ENCODE peak calls at places on chromosome 6, in seven cellular contexts. One of them, this sample, is unnamed.

GRCh38 chr6:161545741-161546140 is 271.9 kb upstream of the AGPAT4 start:
- DNase-seq in fibroblast of lung: no peak
- DNase-seq in IMR-90: no peak
- DNase-seq in neural progenitor cell: no peak
- DNase-seq in cardiac muscle cell: no peak
- DNase-seq in spleen: no peak
- DNase-seq in heart left ventricle: no peak
- DNase-seq in this sample: no peak

GRCh38 chr6:148926478-148926877 is 179.6 kb downstream of the UST start:
- DNase-seq in heart left ventricle: no peak
- DNase-seq in cardiac muscle cell: no peak
- DNase-seq in fibroblast of lung: no peak
- DNase-seq in neural progenitor cell: no peak
- DNase-seq in IMR-90: no peak
- DNase-seq in spleen: no peak
- DNase-seq in this sample: no peak

GRCh38 chr6:21824431-21825180 is 231.1 kb downstream of the SOX4 start:
- DNase-seq in heart left ventricle: no peak
- DNase-seq in neural progenitor cell: no peak
- DNase-seq in IMR-90: peak; percentile 50
- DNase-seq in cardiac muscle cell: no peak
- DNase-seq in spleen: no peak
- DNase-seq in fibroblast of lung: peak; percentile 60
- DNase-seq in this sample: no peak

GRCh38 chr6:45608252-45608911 is 230.6 kb upstream of the SUPT3H start:
- DNase-seq in heart left ventricle: no peak
- DNase-seq in fibroblast of lung: no peak
- DNase-seq in IMR-90: peak; percentile 15
- DNase-seq in spleen: no peak
- DNase-seq in neural progenitor cell: no peak
- DNase-seq in cardiac muscle cell: no peak
- DNase-seq in this sample: no peak

GRCh38 chr6:40743226-40743625 is 156.1 kb upstream of the LRFN2 start:
- DNase-seq in heart left ventricle: no peak
- DNase-seq in neural progenitor cell: peak; percentile 47
- DNase-seq in cardiac muscle cell: no peak
- DNase-seq in fibroblast of lung: no peak
- DNase-seq in spleen: no peak
- DNase-seq in IMR-90: no peak
- DNase-seq in this sample: no peak

GRCh38 chr6:52261229-52261628 is 16.9 kb upstream of the IL17F start:
- DNase-seq in spleen: no peak
- DNase-seq in cardiac muscle cell: no peak
- DNase-seq in neural progenitor cell: no peak
- DNase-seq in fibroblast of lung: peak; percentile 51
- DNase-seq in IMR-90: peak; percentile 87
- DNase-seq in heart left ventricle: no peak
- DNase-seq in this sample: no peak

GRCh38 chr6:45626087-45626891 is 248.6 kb upstream of the SUPT3H start:
- DNase-seq in IMR-90: peak; percentile 84
- DNase-seq in cardiac muscle cell: no peak
- DNase-seq in fibroblast of lung: peak; percentile 78
- DNase-seq in neural progenitor cell: peak; percentile 16
- DNase-seq in spleen: no peak
- DNase-seq in heart left ventricle: no peak
- DNase-seq in this sample: no peak

GRCh38 chr6:131727467-131727866 is 16.6 kb upstream of the CTAGE9 start:
- DNase-seq in spleen: no peak
- DNase-seq in cardiac muscle cell: no peak
- DNase-seq in fibroblast of lung: no peak
- DNase-seq in heart left ventricle: no peak
- DNase-seq in IMR-90: no peak
- DNase-seq in neural progenitor cell: no peak
- DNase-seq in this sample: no peak

GRCh38 chr6:149941583-149942460 is at the start of gene ULBP2:
- DNase-seq in neural progenitor cell: peak; percentile 83
- DNase-seq in spleen: peak; percentile 91
- DNase-seq in cardiac muscle cell: peak; percentile 68
- DNase-seq in IMR-90: peak; percentile 95
- DNase-seq in heart left ventricle: peak; percentile 87
- DNase-seq in fibroblast of lung: peak; percentile 91
- DNase-seq in this sample: peak; percentile 86

DNA sequence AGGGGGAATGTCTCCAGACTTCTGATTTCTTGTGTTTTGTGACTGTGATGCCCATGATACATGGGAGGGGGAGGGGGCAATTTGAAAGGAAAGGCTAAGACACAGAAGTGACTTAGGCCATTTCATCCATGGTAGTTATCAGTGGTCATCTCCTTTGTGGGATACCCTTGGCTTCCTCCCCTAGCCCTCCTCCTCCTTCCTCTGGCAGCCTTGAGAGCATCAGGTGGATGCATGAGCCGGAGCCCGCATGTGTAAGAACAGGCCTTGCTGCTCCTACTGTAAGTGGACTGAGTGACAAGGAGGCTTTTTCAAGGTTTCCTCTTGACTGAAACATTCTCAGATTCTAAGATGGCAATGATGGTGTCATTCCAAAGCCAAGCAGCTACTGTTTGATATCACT is 872 bp downstream of the CD83 start:
- DNase-seq in fibroblast of lung: no peak
- DNase-seq in cardiac muscle cell: no peak
- DNase-seq in heart left ventricle: no peak
- DNase-seq in neural progenitor cell: no peak
- DNase-seq in spleen: no peak
- DNase-seq in IMR-90: no peak
- DNase-seq in this sample: no peak
- H3K4me3 ChIP-seq in fibroblast of lung: no peak overlapping the region
- H3K4me3 ChIP-seq in cardiac muscle cell: no peak overlapping the region
- H3K4me3 ChIP-seq in heart left ventricle: peak overlapping the region; percentile 74
- H3K4me3 ChIP-seq in neural progenitor cell: no peak overlapping the region
- H3K4me3 ChIP-seq in spleen: peak overlapping the region; percentile 63
- H3K4me3 ChIP-seq in IMR-90: no peak overlapping the region
- H3K4me3 ChIP-seq in this sample: no peak overlapping the region

DNA sequence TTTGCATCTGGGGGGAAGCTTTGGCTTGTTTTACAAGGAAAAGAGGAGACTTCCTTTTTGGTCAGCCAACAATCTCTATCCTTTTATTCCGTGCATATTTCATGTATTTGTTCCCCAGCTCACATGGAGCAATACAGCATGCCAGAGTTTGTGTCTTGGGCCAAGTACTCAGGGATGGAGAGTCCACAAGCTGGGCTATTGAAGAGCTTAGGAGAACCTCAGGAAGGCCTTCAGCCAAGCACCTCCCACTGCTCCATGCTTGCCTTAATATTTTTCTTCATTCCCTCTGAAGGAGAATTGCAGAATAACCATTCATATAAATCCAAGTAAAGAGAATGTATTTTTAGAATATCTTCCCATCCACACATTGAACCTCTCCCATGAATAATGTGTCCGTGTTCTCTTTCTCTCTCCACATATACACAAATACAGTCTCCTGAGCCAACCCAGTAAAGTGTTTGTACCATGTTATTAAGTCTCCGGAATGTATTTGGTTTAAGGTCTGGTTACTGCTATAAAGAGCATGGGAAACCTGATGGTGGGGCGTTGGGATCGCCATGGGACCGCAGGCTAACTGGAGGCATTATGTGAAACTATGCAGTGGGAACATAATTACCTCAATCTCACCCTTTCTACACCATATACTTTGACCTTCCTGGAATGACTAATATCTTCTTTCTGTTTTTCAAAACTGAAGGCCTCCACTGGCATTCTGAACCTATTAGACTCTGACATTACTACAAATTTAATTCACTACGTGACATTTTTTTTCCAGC is 3.0 kb downstream of the LAMA4 start:
- DNase-seq in fibroblast of lung: peak; percentile 90
- DNase-seq in neural progenitor cell: no peak
- DNase-seq in cardiac muscle cell: no peak
- DNase-seq in IMR-90: peak; percentile 79
- DNase-seq in spleen: no peak
- DNase-seq in heart left ventricle: peak; percentile 64
- DNase-seq in this sample: peak; percentile 92
- H3K27me3 ChIP-seq in fibroblast of lung: no peaks in the 10 kb centered on the region
- H3K27me3 ChIP-seq in neural progenitor cell: peaks cover 39% of the 10 kb centered on the region
- H3K27me3 ChIP-seq in cardiac muscle cell: no peaks in the 10 kb centered on the region
- H3K27me3 ChIP-seq in IMR-90: no peaks in the 10 kb centered on the region
- H3K27me3 ChIP-seq in spleen: peaks cover 85% of the 10 kb centered on the region
- H3K27me3 ChIP-seq in heart left ventricle: no peaks in the 10 kb centered on the region
- H3K27me3 ChIP-seq in this sample: no peaks in the 10 kb centered on the region

GRCh38 chr6:106974999-106975698 is 620 bp upstream of the CD24 start:
- DNase-seq in heart left ventricle: peak; percentile 31
- DNase-seq in spleen: peak; percentile 92
- DNase-seq in cardiac muscle cell: peak; percentile 78
- DNase-seq in IMR-90: no peak
- DNase-seq in fibroblast of lung: no peak
- DNase-seq in neural progenitor cell: peak; percentile 83
- DNase-seq in this sample: no peak
- H3K4me1 ChIP-seq in heart left ventricle: peaks cover 19% of the 10 kb centered on the region
- H3K4me1 ChIP-seq in spleen: peaks cover 39% of the 10 kb centered on the region
- H3K4me1 ChIP-seq in cardiac muscle cell: peaks cover 6% of the 10 kb centered on the region
- H3K4me1 ChIP-seq in IMR-90: no peaks in the 10 kb centered on the region
- H3K4me1 ChIP-seq in fibroblast of lung: no peaks in the 10 kb centered on the region
- H3K4me1 ChIP-seq in neural progenitor cell: peaks cover 16% of the 10 kb centered on the region
- H3K4me1 ChIP-seq in this sample: no peaks in the 10 kb centered on the region

GRCh38 chr6:139133272-139133671 is 1.6 kb upstream of the HECA start:
- DNase-seq in heart left ventricle: no peak
- DNase-seq in spleen: peak; percentile 80
- DNase-seq in IMR-90: no peak
- DNase-seq in fibroblast of lung: no peak
- DNase-seq in cardiac muscle cell: no peak
- DNase-seq in neural progenitor cell: no peak
- DNase-seq in this sample: no peak

GRCh38 chr6:139135578-139136545 is 982 bp downstream of the HECA start:
- DNase-seq in fibroblast of lung: peak; percentile 42
- DNase-seq in IMR-90: peak; percentile 11
- DNase-seq in neural progenitor cell: peak; percentile 55
- DNase-seq in cardiac muscle cell: peak; percentile 34
- DNase-seq in heart left ventricle: peak; percentile 79
- DNase-seq in spleen: peak; percentile 97
- DNase-seq in this sample: peak; percentile 77

GRCh38 chr6:139131736-139132285 is 3.1 kb upstream of the HECA start:
- DNase-seq in IMR-90: no peak
- DNase-seq in cardiac muscle cell: no peak
- DNase-seq in spleen: no peak
- DNase-seq in neural progenitor cell: no peak
- DNase-seq in heart left ventricle: no peak
- DNase-seq in fibroblast of lung: no peak
- DNase-seq in this sample: no peak

GRCh38 chr6:139134817-139135577 is at the start of gene HECA:
- DNase-seq in IMR-90: peak; percentile 94
- DNase-seq in fibroblast of lung: peak; percentile 97
- DNase-seq in cardiac muscle cell: peak; percentile 95
- DNase-seq in neural progenitor cell: peak; percentile 96
- DNase-seq in spleen: peak; percentile 99
- DNase-seq in heart left ventricle: peak; percentile 100
- DNase-seq in this sample: peak; percentile 99

DNA sequence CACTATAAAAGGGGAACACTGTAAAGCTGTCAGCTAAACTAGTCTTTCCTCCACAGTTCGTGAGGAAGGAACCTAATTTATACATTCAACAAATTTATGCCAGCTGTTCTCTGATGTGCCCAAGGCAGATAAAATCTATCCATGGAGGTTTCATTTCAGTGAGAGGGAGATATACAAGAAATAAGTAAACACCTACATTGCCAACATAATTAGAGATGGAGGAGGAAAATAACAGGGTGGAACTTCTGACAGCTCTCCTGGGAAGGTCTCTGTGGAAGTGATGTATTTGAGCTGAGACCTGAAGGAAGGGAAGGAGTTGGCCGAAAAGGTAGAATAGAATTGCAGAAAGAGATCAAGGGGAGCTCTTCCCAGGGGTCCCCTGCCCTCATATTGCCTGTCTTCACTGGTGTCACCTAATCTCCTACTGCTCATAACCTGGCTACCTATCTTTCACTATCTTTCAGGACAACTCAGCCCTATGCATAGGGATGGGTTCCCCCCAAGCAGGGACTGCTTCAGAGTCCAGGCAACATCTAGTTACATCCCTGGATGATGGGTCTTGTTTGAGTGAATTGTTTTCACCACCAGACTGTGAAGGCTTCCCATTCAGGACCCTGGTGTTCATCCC is 1.0 kb upstream of the HECA start:
- DNase-seq in cardiac muscle cell: no peak
- DNase-seq in IMR-90: no peak
- DNase-seq in fibroblast of lung: no peak
- DNase-seq in heart left ventricle: no peak
- DNase-seq in neural progenitor cell: no peak
- DNase-seq in spleen: no peak
- DNase-seq in this sample: no peak
- H3K4me3 ChIP-seq in cardiac muscle cell: no peak overlapping the region
- H3K4me3 ChIP-seq in IMR-90: no peak overlapping the region
- H3K4me3 ChIP-seq in fibroblast of lung: no peak overlapping the region
- H3K4me3 ChIP-seq in heart left ventricle: no peak overlapping the region
- H3K4me3 ChIP-seq in neural progenitor cell: no peak overlapping the region
- H3K4me3 ChIP-seq in spleen: no peak overlapping the region
- H3K4me3 ChIP-seq in this sample: no peak overlapping the region

GRCh38 chr6:10417681-10418104 is 2.8 kb upstream of the TFAP2A start:
- DNase-seq in heart left ventricle: no peak
- DNase-seq in spleen: no peak
- DNase-seq in cardiac muscle cell: no peak
- DNase-seq in fibroblast of lung: no peak
- DNase-seq in neural progenitor cell: peak; percentile 58
- DNase-seq in IMR-90: no peak
- DNase-seq in this sample: no peak
- H3K27me3 ChIP-seq in heart left ventricle: peaks cover 100% of the 10 kb centered on the region
- H3K27me3 ChIP-seq in spleen: peaks cover 100% of the 10 kb centered on the region
- H3K27me3 ChIP-seq in cardiac muscle cell: peaks cover 100% of the 10 kb centered on the region
- H3K27me3 ChIP-seq in fibroblast of lung: peaks cover 88% of the 10 kb centered on the region
- H3K27me3 ChIP-seq in neural progenitor cell: peaks cover 100% of the 10 kb centered on the region
- H3K27me3 ChIP-seq in IMR-90: peaks cover 96% of the 10 kb centered on the region
- H3K27me3 ChIP-seq in this sample: peaks cover 100% of the 10 kb centered on the region